ENCODE peak calls at places on chromosomes 16 and 17, in seven cellular contexts. G is thyroid gland; V is activated T-helper 1 cell treated with Interleukin-2 at 50 U/mL for 16 hours; U is effector memory CD8-positive, alpha-beta T cell; S is progenitor cell of endocrine pancreas; T is mucosa of descending colon; Z is activated CD4-positive, alpha-beta memory T cell treated with anti-CD3 and anti-CD28 coated beads, Interleukin-2, amount 10 ng/mL, durations not matched to agents 7 days and 5 days. A is an unnamed sample.

GRCh38 chr17:32551186-32551955 is 64.6 kb downstream of the CDK5R1 start:
- DNase-seq in G (no peak), V (no peak), U (no peak), S (no peak), T (no peak), Z (peak; percentile 37), A (no peak)

GRCh38 chr17:68423251-68423650 is 34.0 kb downstream of the WIPI1 start:
- DNase-seq in G (no peak), V (no peak), U (no peak), S (no peak), T (no peak), Z (no peak), A (no peak)

GRCh38 chr16:70737377-70738082 is 51.7 kb upstream of the MTSS2 start:
- DNase-seq in G (no peak), V (peak; percentile 26), U (peak; percentile 47), S (no peak), T (peak; percentile 52), Z (peak; percentile 88), A (no peak)

GRCh38 chr16:30004424-30004776 is 6.4 kb downstream of the DOC2A start:
- DNase-seq in G (no peak), V (no peak), U (no peak), S (no peak), T (no peak), Z (no peak), A (no peak)

GRCh38 chr16:85303354-85303883 is 191.1 kb upstream of the CIBAR2 start:
- DNase-seq in G (peak; percentile 73), V (peak; percentile 53), U (peak; percentile 62), S (peak; percentile 62), T (peak; percentile 49), Z (peak; percentile 83), A (peak; percentile 57)

GRCh38 chr17:44901323-44901965 is 2.2 kb upstream of the EFTUD2 start:
- DNase-seq in G (peak; percentile 34), V (no peak), U (no peak), S (no peak), T (no peak), Z (no peak), A (no peak)

GRCh38 chr16:68416057-68417046 is 32.0 kb downstream of the SMPD3 start:
- DNase-seq in G (peak; percentile 28), V (no peak), U (no peak), S (no peak), T (peak; percentile 84), Z (no peak), A (no peak)

GRCh38 chr17:63647936-63648335 is 25.7 kb downstream of the MAP3K3 start:
- DNase-seq in G (no peak), V (no peak), U (no peak), S (no peak), T (no peak), Z (no peak), A (no peak)

GRCh38 chr16:87431926-87432325 is 39.8 kb downstream of the MAP1LC3B start:
- DNase-seq in G (peak; percentile 87), V (no peak), U (no peak), S (no peak), T (no peak), Z (no peak), A (no peak)

GRCh38 chr16:28166394-28167208 is 45.2 kb downstream of the XPO6 start:
- DNase-seq in G (no peak), V (no peak), U (no peak), S (no peak), T (no peak), Z (no peak), A (no peak)

GRCh38 chr17:51461578-51462004 is 201.2 kb downstream of the UTP18 start:
- DNase-seq in G (peak; percentile 54), V (peak; percentile 8), U (peak; percentile 13), S (peak; percentile 37), T (peak; percentile 60), Z (peak; percentile 62), A (peak; percentile 64)

GRCh38 chr17:78272181-78272913 is 40.9 kb downstream of the TMEM235 start:
- DNase-seq in G (peak; percentile 91), V (peak; percentile 34), U (no peak), S (no peak), T (peak; percentile 71), Z (peak; percentile 60), A (no peak)

GRCh38 chr16:31402687-31403086 is 9.6 kb downstream of the ITGAD start:
- DNase-seq in G (no peak), V (no peak), U (no peak), S (no peak), T (no peak), Z (no peak), A (no peak)

GRCh38 chr17:7587831-7588230 is 2.1 kb downstream of the SOX15 start:
- DNase-seq in G (no peak), V (no peak), U (no peak), S (no peak), T (no peak), Z (no peak), A (no peak)

GRCh38 chr17:31693433-31694210 is 165.4 kb downstream of the COPRS start:
- DNase-seq in G (no peak), V (no peak), U (no peak), S (no peak), T (no peak), Z (no peak), A (no peak)

GRCh38 chr17:41919840-41920579 is 1.3 kb upstream of the ACLY start:
- DNase-seq in G (peak; percentile 55), V (no peak), U (no peak), S (no peak), T (no peak), Z (no peak), A (no peak)

GRCh38 chr16:83835972-83836566 is 28.3 kb downstream of the HSBP1 start:
- DNase-seq in G (no peak), V (no peak), U (no peak), S (no peak), T (no peak), Z (no peak), A (no peak)

GRCh38 chr16:4053663-4054479 is 62.4 kb downstream of the ADCY9 start:
- DNase-seq in G (no peak), V (no peak), U (no peak), S (no peak), T (peak; percentile 30), Z (no peak), A (no peak)

GRCh38 chr16:68070811-68071546 is 14.2 kb upstream of the NFATC3 start:
- DNase-seq in G (no peak), V (no peak), U (no peak), S (no peak), T (no peak), Z (peak; percentile 50), A (no peak)

GRCh38 chr17:61755668-61756067 is 107.7 kb downstream of the BRIP1 start:
- DNase-seq in G (no peak), V (no peak), U (no peak), S (no peak), T (no peak), Z (no peak), A (no peak)

GRCh38 chr17:55567240-55568216 is 56.3 kb upstream of the SMIM36 start:
- DNase-seq in G (peak; percentile 50), V (no peak), U (no peak), S (no peak), T (no peak), Z (no peak), A (peak; percentile 79)

GRCh38 chr17:55273579-55274370 is 9.0 kb downstream of the HLF start:
- DNase-seq in G (peak; percentile 96), V (no peak), U (no peak), S (no peak), T (no peak), Z (no peak), A (peak; percentile 60)

GRCh38 chr17:18143044-18143936 is 34.7 kb downstream of the MYO15A start:
- DNase-seq in G (no peak), V (no peak), U (no peak), S (no peak), T (no peak), Z (no peak), A (no peak)

GRCh38 chr17:7888184-7888920 is at the start of gene CHD3:
- DNase-seq in G (peak; percentile 54), V (no peak), U (peak; percentile 13), S (no peak), T (peak; percentile 68), Z (peak; percentile 52), A (peak; percentile 48)

GRCh38 chr17:81032641-81033422 is 2.1 kb upstream of the BAIAP2 start:
- DNase-seq in G (no peak), V (no peak), U (no peak), S (no peak), T (no peak), Z (no peak), A (no peak)

GRCh38 chr17:56751145-56751743 is 82.5 kb downstream of the C17orf67 start:
- DNase-seq in G (no peak), V (no peak), U (no peak), S (no peak), T (no peak), Z (no peak), A (no peak)

GRCh38 chr17:58703137-58703846 is 10.9 kb downstream of the RAD51C start:
- DNase-seq in G (no peak), V (no peak), U (no peak), S (no peak), T (no peak), Z (no peak), A (no peak)

GRCh38 chr16:55120408-55120807 is 189.7 kb downstream of the IRX5 start:
- DNase-seq in G (no peak), V (no peak), U (no peak), S (no peak), T (no peak), Z (no peak), A (no peak)

GRCh38 chr17:64418506-64419339 is 28.1 kb upstream of the PECAM1 start:
- DNase-seq in G (no peak), V (no peak), U (peak; percentile 7), S (no peak), T (peak; percentile 13), Z (no peak), A (peak; percentile 66)

GRCh38 chr17:61568219-61569072 is 22.6 kb downstream of the NACA2 start:
- DNase-seq in G (no peak), V (no peak), U (no peak), S (no peak), T (no peak), Z (no peak), A (no peak)

GRCh38 chr17:38879878-38880727 is 10.2 kb downstream of the LASP1 start:
- DNase-seq in G (peak; percentile 73), V (no peak), U (no peak), S (no peak), T (no peak), Z (no peak), A (no peak)

GRCh38 chr17:74176546-74177001 is 26.9 kb upstream of the RPL38 start:
- DNase-seq in G (peak; percentile 57), V (no peak), U (no peak), S (peak; percentile 60), T (peak; percentile 79), Z (peak; percentile 53), A (peak; percentile 84)

GRCh38 chr16:71648921-71649320 is 22.9 kb downstream of the MARVELD3 start:
- DNase-seq in G (no peak), V (no peak), U (no peak), S (no peak), T (no peak), Z (no peak), A (no peak)

GRCh38 chr16:14309906-14310305 is 238.8 kb downstream of the MRTFB start:
- DNase-seq in G (no peak), V (no peak), U (no peak), S (no peak), T (no peak), Z (no peak), A (no peak)

GRCh38 chr16:46690281-46691178 is 1.1 kb downstream of the ORC6 start:
- DNase-seq in G (no peak), V (no peak), U (no peak), S (no peak), T (peak; percentile 48), Z (no peak), A (no peak)

GRCh38 chr16:63816304-63816703 is 1305.6 kb downstream of the CDH11 start:
- DNase-seq in G (no peak), V (no peak), U (no peak), S (no peak), T (no peak), Z (no peak), A (no peak)

GRCh38 chr17:2125013-2125535 is 70.2 kb downstream of the HIC1 start:
- DNase-seq in G (no peak), V (no peak), U (no peak), S (no peak), T (no peak), Z (no peak), A (no peak)

A was measured in SK-N-DZ.